ENCODE peak calls at places on chromosomes 16 and 17, in seven cellular contexts. I is astrocyte of the cerebellum; P is activated T-cell treated with anti-CD3 and anti-CD28 coated beads, Interleukin-2, amount 50 U/mL, for 72 hours; X is heart left ventricle; F is lung; H is GOT3; R is hepatocyte. G is an unnamed sample.

GRCh38 chr17:31339906-31340661 is 18.7 kb upstream of the EVI2A start:
- DNase-seq in I (peak), X (no peak), P (no peak), H (no peak), F (no peak), R (no peak), G (no peak)

GRCh38 chr16:88781140-88782077 is 3.6 kb downstream of the PIEZO1 start:
- DNase-seq in H (no peak), R (no peak), X (no peak), I (no peak), P (peak), F (no peak), G (peak)

GRCh38 chr17:70132505-70132904 is 36.8 kb upstream of the KCNJ2 start:
- DNase-seq in H (no peak), I (no peak), R (no peak), P (no peak), X (no peak), F (no peak), G (no peak)

GRCh38 chr16:10982430-10983174 is 38.2 kb downstream of the CLEC16A start:
- DNase-seq in H (no peak), F (no peak), R (no peak), I (no peak), P (no peak), X (peak), G (no peak)

GRCh38 chr16:726438-727290 is at the start of the genes CCDC78 and HAGHL:
- DNase-seq in F (no peak), P (peak), H (no peak), R (peak), I (no peak), X (peak), G (peak)

GRCh38 chr16:11539635-11540034 is 47.1 kb downstream of the LITAF start:
- DNase-seq in H (no peak), R (no peak), X (no peak), P (no peak), F (no peak), I (no peak), G (no peak)

GRCh38 chr17:82257473-82257872 is 16.0 kb downstream of the CSNK1D start:
- DNase-seq in R (peak), X (no peak), P (peak), F (no peak), I (no peak), H (no peak), G (no peak)

GRCh38 chr17:42881768-42882565 is 18.6 kb upstream of the G6PC1 start:
- DNase-seq in P (no peak), I (no peak), X (no peak), F (peak), H (no peak), R (no peak), G (no peak)

GRCh38 chr17:66976781-66977201 is 12.3 kb downstream of the CACNG4 start:
- DNase-seq in F (no peak), H (no peak), X (no peak), P (no peak), I (no peak), R (no peak), G (no peak)

GRCh38 chr16:68458101-68458500 is 9.8 kb upstream of the SMPD3 start:
- DNase-seq in P (no peak), F (no peak), I (no peak), R (no peak), X (no peak), H (no peak), G (no peak)

GRCh38 chr16:53745753-53746258 is 41.9 kb downstream of the FTO start:
- DNase-seq in X (no peak), H (no peak), R (no peak), P (no peak), I (no peak), F (no peak), G (no peak)

GRCh38 chr17:59381716-59382570 is 50.5 kb downstream of the YPEL2 start:
- DNase-seq in F (no peak), H (no peak), X (peak), I (no peak), P (no peak), R (no peak), G (peak)

GRCh38 chr17:68572138-68572842 is 28.9 kb downstream of the FAM20A start:
- DNase-seq in P (no peak), X (no peak), R (no peak), H (no peak), I (no peak), F (no peak), G (no peak)

GRCh38 chr17:41486809-41487530 is 2.7 kb downstream of the KRT36 start:
- DNase-seq in R (no peak), H (no peak), I (no peak), X (no peak), P (peak), F (peak), G (peak)

GRCh38 chr16:4675864-4676786 is 17.2 kb upstream of the NUDT16L1 start:
- DNase-seq in H (no peak), F (no peak), P (peak), R (no peak), X (peak), I (no peak), G (no peak)

GRCh38 chr17:66464921-66465320 is 162.5 kb downstream of the PRKCA start:
- DNase-seq in I (no peak), P (no peak), R (no peak), X (no peak), H (no peak), F (no peak), G (no peak)

GRCh38 chr17:73551756-73552155 is 92.5 kb downstream of the SDK2 start:
- DNase-seq in R (no peak), P (peak), X (no peak), I (no peak), F (no peak), H (no peak), G (no peak)

GRCh38 chr17:30908717-30909420 is 2.8 kb upstream of the TEFM start:
- DNase-seq in P (no peak), F (no peak), R (no peak), I (no peak), H (no peak), X (no peak), G (no peak)

GRCh38 chr16:49280022-49280741 is 1.5 kb downstream of the CBLN1 start:
- DNase-seq in P (no peak), R (peak), X (no peak), I (no peak), H (no peak), F (no peak), G (peak)

GRCh38 chr16:31008154-31008950 is 2.1 kb downstream of the STX1B start:
- DNase-seq in I (peak), P (no peak), X (no peak), R (no peak), H (no peak), F (no peak), G (no peak)

GRCh38 chr17:40323731-40324650 is 15.0 kb downstream of the RARA start:
- DNase-seq in F (peak), P (peak), I (no peak), X (peak), R (no peak), H (no peak), G (peak)

GRCh38 chr17:8173871-8174322 is 2.3 kb downstream of the TMEM107 start:
- DNase-seq in I (no peak), R (peak), X (no peak), P (no peak), F (no peak), H (no peak), G (no peak)

G was measured in left colon.